ENCODE peak calls at places on chromosomes 5 and 9, in seven cellular contexts. One of them, this sample, is unnamed.

GRCh38 chr5:167633931-167634341 is 657.5 kb upstream of the WWC1 start:
- DNase-seq in suprapubic skin: no peak
- DNase-seq in endodermal cell: no peak
- DNase-seq in uterus: no peak
- DNase-seq in WERI-Rb-1: no peak
- DNase-seq in mammary epithelial cell: peak
- DNase-seq in psoas muscle: no peak
- DNase-seq in this sample: peak

GRCh38 chr9:95201201-95201600 is 116.3 kb downstream of the FANCC start:
- DNase-seq in uterus: no peak
- DNase-seq in WERI-Rb-1: no peak
- DNase-seq in mammary epithelial cell: no peak
- DNase-seq in psoas muscle: no peak
- DNase-seq in suprapubic skin: no peak
- DNase-seq in endodermal cell: no peak
- DNase-seq in this sample: no peak

GRCh38 chr5:135600141-135600570 is 21.4 kb upstream of the CXCL14 start:
- DNase-seq in mammary epithelial cell: no peak
- DNase-seq in WERI-Rb-1: no peak
- DNase-seq in endodermal cell: no peak
- DNase-seq in uterus: no peak
- DNase-seq in suprapubic skin: no peak
- DNase-seq in psoas muscle: no peak
- DNase-seq in this sample: no peak

GRCh38 chr9:69097923-69098593 is 62.5 kb downstream of the FXN start:
- DNase-seq in endodermal cell: no peak
- DNase-seq in psoas muscle: no peak
- DNase-seq in suprapubic skin: no peak
- DNase-seq in WERI-Rb-1: no peak
- DNase-seq in uterus: no peak
- DNase-seq in mammary epithelial cell: no peak
- DNase-seq in this sample: peak

GRCh38 chr9:78786794-78787193 is 489.9 kb downstream of the PSAT1 start:
- DNase-seq in WERI-Rb-1: no peak
- DNase-seq in suprapubic skin: no peak
- DNase-seq in mammary epithelial cell: peak
- DNase-seq in uterus: no peak
- DNase-seq in psoas muscle: no peak
- DNase-seq in endodermal cell: no peak
- DNase-seq in this sample: peak

GRCh38 chr9:137267933-137268355 is 9.6 kb upstream of the TOR4A start:
- DNase-seq in psoas muscle: no peak
- DNase-seq in endodermal cell: no peak
- DNase-seq in WERI-Rb-1: no peak
- DNase-seq in mammary epithelial cell: no peak
- DNase-seq in uterus: no peak
- DNase-seq in suprapubic skin: no peak
- DNase-seq in this sample: peak

GRCh38 chr5:37619353-37619752 is 220.5 kb downstream of the GDNF start:
- DNase-seq in mammary epithelial cell: no peak
- DNase-seq in WERI-Rb-1: no peak
- DNase-seq in uterus: no peak
- DNase-seq in psoas muscle: no peak
- DNase-seq in suprapubic skin: no peak
- DNase-seq in endodermal cell: no peak
- DNase-seq in this sample: peak

GRCh38 chr5:32413466-32414263 is 30.9 kb downstream of the ZFR start:
- DNase-seq in WERI-Rb-1: no peak
- DNase-seq in endodermal cell: no peak
- DNase-seq in suprapubic skin: no peak
- DNase-seq in mammary epithelial cell: no peak
- DNase-seq in psoas muscle: no peak
- DNase-seq in uterus: no peak
- DNase-seq in this sample: peak

GRCh38 chr5:93845376-93845775 is 104.0 kb upstream of the POU5F2 start:
- DNase-seq in endodermal cell: no peak
- DNase-seq in mammary epithelial cell: no peak
- DNase-seq in psoas muscle: no peak
- DNase-seq in suprapubic skin: no peak
- DNase-seq in uterus: no peak
- DNase-seq in WERI-Rb-1: no peak
- DNase-seq in this sample: no peak

GRCh38 chr9:93183106-93183662 is 755 bp upstream of the WNK2 start:
- DNase-seq in psoas muscle: no peak
- DNase-seq in uterus: no peak
- DNase-seq in endodermal cell: no peak
- DNase-seq in suprapubic skin: no peak
- DNase-seq in WERI-Rb-1: no peak
- DNase-seq in mammary epithelial cell: no peak
- DNase-seq in this sample: no peak

GRCh38 chr5:61029456-61030162 is 84.6 kb downstream of the NDUFAF2 start:
- DNase-seq in endodermal cell: no peak
- DNase-seq in psoas muscle: no peak
- DNase-seq in WERI-Rb-1: no peak
- DNase-seq in suprapubic skin: no peak
- DNase-seq in uterus: no peak
- DNase-seq in mammary epithelial cell: no peak
- DNase-seq in this sample: no peak

GRCh38 chr5:143017992-143018391 is 247.8 kb downstream of the ARHGAP26 start:
- DNase-seq in uterus: no peak
- DNase-seq in suprapubic skin: no peak
- DNase-seq in mammary epithelial cell: no peak
- DNase-seq in endodermal cell: no peak
- DNase-seq in WERI-Rb-1: no peak
- DNase-seq in psoas muscle: no peak
- DNase-seq in this sample: no peak

GRCh38 chr9:7871977-7872730 is 72.6 kb upstream of the DMAC1 start:
- DNase-seq in endodermal cell: no peak
- DNase-seq in suprapubic skin: no peak
- DNase-seq in WERI-Rb-1: no peak
- DNase-seq in psoas muscle: no peak
- DNase-seq in uterus: no peak
- DNase-seq in mammary epithelial cell: no peak
- DNase-seq in this sample: no peak

GRCh38 chr5:167524941-167525485 is 766.4 kb upstream of the WWC1 start:
- DNase-seq in endodermal cell: no peak
- DNase-seq in suprapubic skin: no peak
- DNase-seq in psoas muscle: no peak
- DNase-seq in WERI-Rb-1: no peak
- DNase-seq in uterus: no peak
- DNase-seq in mammary epithelial cell: peak
- DNase-seq in this sample: no peak

GRCh38 chr9:126514037-126514821 is 99.5 kb upstream of the LMX1B start:
- DNase-seq in suprapubic skin: peak
- DNase-seq in psoas muscle: peak
- DNase-seq in uterus: no peak
- DNase-seq in mammary epithelial cell: peak
- DNase-seq in WERI-Rb-1: peak
- DNase-seq in endodermal cell: peak
- DNase-seq in this sample: peak

GRCh38 chr9:131676431-131676972 is 63.4 kb downstream of the RAPGEF1 start:
- DNase-seq in mammary epithelial cell: no peak
- DNase-seq in psoas muscle: no peak
- DNase-seq in uterus: no peak
- DNase-seq in WERI-Rb-1: no peak
- DNase-seq in suprapubic skin: no peak
- DNase-seq in endodermal cell: peak
- DNase-seq in this sample: no peak
- H3K4me3 ChIP-seq in mammary epithelial cell: no peak
- H3K4me3 ChIP-seq in psoas muscle: no peak
- H3K4me3 ChIP-seq in uterus: no peak
- H3K4me3 ChIP-seq in WERI-Rb-1: no peak
- H3K4me3 ChIP-seq in suprapubic skin: no peak
- H3K4me3 ChIP-seq in endodermal cell: peak
- H3K4me3 ChIP-seq in this sample: no peak

GRCh38 chr5:170691623-170692022 is 91.9 kb upstream of the GABRP start:
- DNase-seq in WERI-Rb-1: peak
- DNase-seq in endodermal cell: peak
- DNase-seq in suprapubic skin: no peak
- DNase-seq in mammary epithelial cell: no peak
- DNase-seq in uterus: no peak
- DNase-seq in psoas muscle: no peak
- DNase-seq in this sample: no peak
- H3K27ac ChIP-seq in WERI-Rb-1: no peak
- H3K27ac ChIP-seq in endodermal cell: no peak
- H3K27ac ChIP-seq in suprapubic skin: no peak
- H3K27ac ChIP-seq in mammary epithelial cell: no peak
- H3K27ac ChIP-seq in uterus: no peak
- H3K27ac ChIP-seq in psoas muscle: no peak
- H3K27ac ChIP-seq in this sample: no peak

GRCh38 chr9:31854187-31854586 is 530.3 kb upstream of the ACO1 start:
- DNase-seq in mammary epithelial cell: no peak
- DNase-seq in suprapubic skin: no peak
- DNase-seq in endodermal cell: no peak
- DNase-seq in uterus: no peak
- DNase-seq in WERI-Rb-1: no peak
- DNase-seq in psoas muscle: no peak
- DNase-seq in this sample: no peak
- TF ChIP-seq CTCF in mammary epithelial cell: no peak
- TF ChIP-seq CTCF in suprapubic skin: no peak
- TF ChIP-seq CTCF in endodermal cell: no peak
- TF ChIP-seq CTCF in uterus: no peak
- TF ChIP-seq CTCF in WERI-Rb-1: no peak
- TF ChIP-seq CTCF in psoas muscle: no peak
- TF ChIP-seq CTCF in this sample: no peak

DNA sequence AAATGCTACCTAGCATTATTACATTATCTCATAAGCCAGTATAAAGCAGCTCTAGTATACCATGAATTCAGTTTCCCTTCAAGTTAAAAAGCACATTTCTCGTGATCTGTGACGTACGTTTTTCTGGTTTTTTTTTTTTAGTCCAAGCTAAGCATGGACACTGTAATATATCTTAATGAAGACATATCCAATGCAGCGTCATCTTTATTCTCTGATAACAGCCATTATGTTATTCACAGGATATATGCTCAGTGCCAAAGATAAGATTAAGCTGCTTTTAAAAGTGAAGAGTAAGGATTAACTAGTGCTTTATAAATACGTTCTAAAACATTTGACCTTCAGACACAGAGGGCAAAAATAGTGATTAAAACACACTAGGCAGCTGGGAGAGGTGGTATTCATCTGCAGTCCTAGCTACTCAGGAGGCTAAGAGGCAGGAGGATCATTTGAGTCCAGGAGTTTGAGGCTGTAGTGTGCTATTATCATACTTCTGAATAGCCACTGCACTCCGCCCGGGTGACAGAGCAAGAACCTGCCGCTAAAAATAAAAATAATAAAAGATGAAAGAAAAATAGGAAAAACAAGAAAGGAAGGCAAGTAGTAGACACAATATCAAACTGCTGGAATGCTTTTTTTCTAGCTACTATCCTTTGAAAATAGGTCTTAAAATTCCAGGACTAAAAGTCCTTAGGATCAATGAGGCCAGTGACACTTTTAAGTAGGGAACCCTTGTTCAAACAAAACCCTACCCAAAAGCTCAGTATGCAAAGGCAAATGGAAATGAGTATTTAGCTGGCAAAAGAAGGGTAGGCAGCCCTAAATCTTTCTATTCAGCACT is 7.7 kb downstream of the CSNK1A1 start:
- DNase-seq in endodermal cell: no peak
- DNase-seq in suprapubic skin: no peak
- DNase-seq in WERI-Rb-1: no peak
- DNase-seq in uterus: no peak
- DNase-seq in psoas muscle: no peak
- DNase-seq in mammary epithelial cell: no peak
- DNase-seq in this sample: no peak
- H3K4me3 ChIP-seq in endodermal cell: no peak
- H3K4me3 ChIP-seq in suprapubic skin: peak
- H3K4me3 ChIP-seq in WERI-Rb-1: no peak
- H3K4me3 ChIP-seq in uterus: no peak
- H3K4me3 ChIP-seq in psoas muscle: peak
- H3K4me3 ChIP-seq in mammary epithelial cell: no peak
- H3K4me3 ChIP-seq in this sample: no peak

DNA sequence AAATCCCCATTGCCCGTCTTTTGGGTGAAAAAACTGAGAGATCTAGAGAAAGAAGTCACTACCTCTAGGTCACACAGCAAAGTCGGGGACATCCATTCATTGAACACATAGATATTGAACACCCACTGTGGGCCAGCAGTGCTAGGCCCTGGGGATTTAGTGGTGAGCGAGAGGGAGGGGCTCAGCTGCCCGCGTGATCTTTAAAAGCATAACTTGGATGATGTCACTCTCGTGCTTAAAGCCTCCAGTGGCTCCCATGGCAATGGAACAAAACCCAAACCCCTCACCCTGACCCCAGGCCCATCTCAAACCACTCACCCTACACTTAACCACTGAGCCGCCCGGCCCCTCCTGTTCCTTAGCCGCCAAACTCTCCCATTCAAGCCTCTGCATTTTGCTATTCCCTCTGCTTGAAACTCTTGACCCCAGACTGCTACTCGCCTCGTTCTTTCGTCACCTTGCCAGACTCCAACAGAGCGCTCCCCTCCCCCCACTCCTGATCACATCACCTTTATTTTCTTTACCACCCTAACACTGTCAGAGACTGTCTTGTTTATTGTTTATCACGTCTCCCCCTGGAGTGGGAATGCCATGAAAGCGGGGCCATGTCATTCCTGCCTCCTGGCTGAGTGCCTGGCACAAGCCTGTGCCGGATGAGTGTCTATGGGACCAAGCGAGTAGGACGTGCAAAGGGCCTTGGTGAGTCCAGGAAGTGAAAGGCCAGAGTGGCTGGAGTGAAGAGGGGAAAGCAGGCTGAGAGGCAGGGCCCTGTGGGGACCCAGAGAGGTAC is 710 bp upstream of the PIP5KL1 start:
- DNase-seq in suprapubic skin: no peak
- DNase-seq in uterus: no peak
- DNase-seq in WERI-Rb-1: no peak
- DNase-seq in endodermal cell: peak
- DNase-seq in mammary epithelial cell: no peak
- DNase-seq in psoas muscle: no peak
- DNase-seq in this sample: peak
- H3K27ac ChIP-seq in suprapubic skin: no peak
- H3K27ac ChIP-seq in uterus: no peak
- H3K27ac ChIP-seq in WERI-Rb-1: no peak
- H3K27ac ChIP-seq in endodermal cell: no peak
- H3K27ac ChIP-seq in mammary epithelial cell: peak
- H3K27ac ChIP-seq in psoas muscle: no peak
- H3K27ac ChIP-seq in this sample: peak

GRCh38 chr5:114358329-114358728 is 3.5 kb upstream of the KCNN2 start:
- DNase-seq in WERI-Rb-1: no peak
- DNase-seq in suprapubic skin: no peak
- DNase-seq in mammary epithelial cell: no peak
- DNase-seq in uterus: no peak
- DNase-seq in psoas muscle: no peak
- DNase-seq in endodermal cell: no peak
- DNase-seq in this sample: no peak
- TF ChIP-seq CTCF in WERI-Rb-1: no peak
- TF ChIP-seq CTCF in suprapubic skin: no peak
- TF ChIP-seq CTCF in mammary epithelial cell: no peak
- TF ChIP-seq CTCF in uterus: no peak
- TF ChIP-seq CTCF in psoas muscle: no peak
- TF ChIP-seq CTCF in endodermal cell: peak
- TF ChIP-seq CTCF in this sample: no peak

GRCh38 chr5:138953370-138954256 is 78.5 kb upstream of the LRRTM2 start:
- DNase-seq in suprapubic skin: peak
- DNase-seq in uterus: peak
- DNase-seq in psoas muscle: peak
- DNase-seq in endodermal cell: no peak
- DNase-seq in mammary epithelial cell: no peak
- DNase-seq in WERI-Rb-1: peak
- DNase-seq in this sample: peak
- H3K4me3 ChIP-seq in suprapubic skin: peak
- H3K4me3 ChIP-seq in uterus: no peak
- H3K4me3 ChIP-seq in psoas muscle: peak
- H3K4me3 ChIP-seq in endodermal cell: no peak
- H3K4me3 ChIP-seq in mammary epithelial cell: no peak
- H3K4me3 ChIP-seq in WERI-Rb-1: no peak
- H3K4me3 ChIP-seq in this sample: no peak

This sample was measured in brain microvascular endothelial cell.